ENCODE peak calls at places on chromosomes 7 and 10, in ten cellular contexts. One of them, this sample, is unnamed.

GRCh38 chr7:774161-775109 is 47.4 kb upstream of the PRKAR1B start:
- DNase-seq in anterior cingulate cortex: peak
- DNase-seq in A172: no peak
- DNase-seq in substantia nigra: no peak
- DNase-seq in Kasumi-1: no peak
- DNase-seq in IMR-90: peak
- DNase-seq in amniotic epithelial cell: no peak
- DNase-seq in AG04449: no peak
- DNase-seq in stimulated activated CD4-positive, alpha-beta T cell treated with anti-CD3 and anti-CD28 coated beads, TNF-alpha, amount 100 ng/mL, for 24 hours: peak
- DNase-seq in putamen: no peak
- DNase-seq in this sample: peak

GRCh38 chr7:117834983-117835664 is 38.1 kb downstream of the CTTNBP2 start:
- DNase-seq in amniotic epithelial cell: no peak
- DNase-seq in putamen: no peak
- DNase-seq in stimulated activated CD4-positive, alpha-beta T cell treated with anti-CD3 and anti-CD28 coated beads, TNF-alpha, amount 100 ng/mL, for 24 hours: no peak
- DNase-seq in Kasumi-1: peak
- DNase-seq in AG04449: no peak
- DNase-seq in A172: no peak
- DNase-seq in substantia nigra: no peak
- DNase-seq in IMR-90: no peak
- DNase-seq in anterior cingulate cortex: no peak
- DNase-seq in this sample: no peak

GRCh38 chr7:155216475-155217272 is 81.0 kb upstream of the INSIG1 start:
- DNase-seq in anterior cingulate cortex: no peak
- DNase-seq in amniotic epithelial cell: no peak
- DNase-seq in Kasumi-1: no peak
- DNase-seq in stimulated activated CD4-positive, alpha-beta T cell treated with anti-CD3 and anti-CD28 coated beads, TNF-alpha, amount 100 ng/mL, for 24 hours: no peak
- DNase-seq in IMR-90: peak
- DNase-seq in putamen: no peak
- DNase-seq in A172: no peak
- DNase-seq in AG04449: no peak
- DNase-seq in substantia nigra: no peak
- DNase-seq in this sample: peak

GRCh38 chr7:105773030-105773460 is 103.4 kb downstream of the ATXN7L1 start:
- DNase-seq in substantia nigra: no peak
- DNase-seq in IMR-90: no peak
- DNase-seq in Kasumi-1: no peak
- DNase-seq in A172: no peak
- DNase-seq in anterior cingulate cortex: no peak
- DNase-seq in putamen: no peak
- DNase-seq in amniotic epithelial cell: no peak
- DNase-seq in stimulated activated CD4-positive, alpha-beta T cell treated with anti-CD3 and anti-CD28 coated beads, TNF-alpha, amount 100 ng/mL, for 24 hours: no peak
- DNase-seq in AG04449: no peak
- DNase-seq in this sample: no peak

GRCh38 chr10:47243791-47244190 is 56.2 kb upstream of the GDF10 start:
- DNase-seq in substantia nigra: no peak
- DNase-seq in stimulated activated CD4-positive, alpha-beta T cell treated with anti-CD3 and anti-CD28 coated beads, TNF-alpha, amount 100 ng/mL, for 24 hours: no peak
- DNase-seq in anterior cingulate cortex: no peak
- DNase-seq in amniotic epithelial cell: no peak
- DNase-seq in IMR-90: no peak
- DNase-seq in A172: no peak
- DNase-seq in Kasumi-1: no peak
- DNase-seq in AG04449: no peak
- DNase-seq in putamen: no peak
- DNase-seq in this sample: no peak

GRCh38 chr7:77456711-77457110 is 40.6 kb upstream of the GSAP start:
- DNase-seq in putamen: no peak
- DNase-seq in substantia nigra: no peak
- DNase-seq in stimulated activated CD4-positive, alpha-beta T cell treated with anti-CD3 and anti-CD28 coated beads, TNF-alpha, amount 100 ng/mL, for 24 hours: no peak
- DNase-seq in Kasumi-1: no peak
- DNase-seq in amniotic epithelial cell: no peak
- DNase-seq in anterior cingulate cortex: no peak
- DNase-seq in A172: no peak
- DNase-seq in IMR-90: peak
- DNase-seq in AG04449: no peak
- DNase-seq in this sample: no peak

GRCh38 chr7:11988186-11988585 is 156.2 kb upstream of the THSD7A start:
- DNase-seq in Kasumi-1: no peak
- DNase-seq in amniotic epithelial cell: no peak
- DNase-seq in AG04449: no peak
- DNase-seq in IMR-90: no peak
- DNase-seq in substantia nigra: no peak
- DNase-seq in anterior cingulate cortex: no peak
- DNase-seq in putamen: no peak
- DNase-seq in A172: no peak
- DNase-seq in stimulated activated CD4-positive, alpha-beta T cell treated with anti-CD3 and anti-CD28 coated beads, TNF-alpha, amount 100 ng/mL, for 24 hours: no peak
- DNase-seq in this sample: no peak

GRCh38 chr7:3234051-3234450 is 67.0 kb upstream of the SDK1 start:
- DNase-seq in IMR-90: no peak
- DNase-seq in anterior cingulate cortex: no peak
- DNase-seq in Kasumi-1: no peak
- DNase-seq in stimulated activated CD4-positive, alpha-beta T cell treated with anti-CD3 and anti-CD28 coated beads, TNF-alpha, amount 100 ng/mL, for 24 hours: no peak
- DNase-seq in AG04449: no peak
- DNase-seq in A172: no peak
- DNase-seq in amniotic epithelial cell: no peak
- DNase-seq in substantia nigra: no peak
- DNase-seq in putamen: no peak
- DNase-seq in this sample: no peak

GRCh38 chr7:151017953-151018420 is 6.3 kb downstream of the ATG9B start:
- DNase-seq in A172: no peak
- DNase-seq in IMR-90: peak
- DNase-seq in amniotic epithelial cell: peak
- DNase-seq in substantia nigra: peak
- DNase-seq in putamen: no peak
- DNase-seq in AG04449: no peak
- DNase-seq in stimulated activated CD4-positive, alpha-beta T cell treated with anti-CD3 and anti-CD28 coated beads, TNF-alpha, amount 100 ng/mL, for 24 hours: peak
- DNase-seq in anterior cingulate cortex: peak
- DNase-seq in Kasumi-1: peak
- DNase-seq in this sample: peak

GRCh38 chr7:41855798-41856197 is 152.9 kb upstream of the INHBA start:
- DNase-seq in Kasumi-1: no peak
- DNase-seq in A172: no peak
- DNase-seq in IMR-90: peak
- DNase-seq in amniotic epithelial cell: peak
- DNase-seq in anterior cingulate cortex: no peak
- DNase-seq in substantia nigra: no peak
- DNase-seq in AG04449: no peak
- DNase-seq in stimulated activated CD4-positive, alpha-beta T cell treated with anti-CD3 and anti-CD28 coated beads, TNF-alpha, amount 100 ng/mL, for 24 hours: no peak
- DNase-seq in putamen: no peak
- DNase-seq in this sample: peak

GRCh38 chr7:135748770-135749169 is at the start of gene FAM180A:
- DNase-seq in AG04449: no peak
- DNase-seq in stimulated activated CD4-positive, alpha-beta T cell treated with anti-CD3 and anti-CD28 coated beads, TNF-alpha, amount 100 ng/mL, for 24 hours: no peak
- DNase-seq in IMR-90: peak
- DNase-seq in anterior cingulate cortex: no peak
- DNase-seq in A172: peak
- DNase-seq in putamen: no peak
- DNase-seq in substantia nigra: no peak
- DNase-seq in Kasumi-1: no peak
- DNase-seq in amniotic epithelial cell: peak
- DNase-seq in this sample: peak

GRCh38 chr7:109868215-109868614 is 1222.7 kb upstream of the LRRN3 start:
- DNase-seq in IMR-90: no peak
- DNase-seq in A172: no peak
- DNase-seq in putamen: no peak
- DNase-seq in Kasumi-1: no peak
- DNase-seq in AG04449: no peak
- DNase-seq in stimulated activated CD4-positive, alpha-beta T cell treated with anti-CD3 and anti-CD28 coated beads, TNF-alpha, amount 100 ng/mL, for 24 hours: no peak
- DNase-seq in amniotic epithelial cell: no peak
- DNase-seq in anterior cingulate cortex: no peak
- DNase-seq in substantia nigra: no peak
- DNase-seq in this sample: no peak

GRCh38 chr7:135208417-135208793 is 2.9 kb downstream of the WDR91 start:
- DNase-seq in AG04449: no peak
- DNase-seq in putamen: no peak
- DNase-seq in amniotic epithelial cell: no peak
- DNase-seq in IMR-90: no peak
- DNase-seq in A172: peak
- DNase-seq in Kasumi-1: no peak
- DNase-seq in substantia nigra: no peak
- DNase-seq in stimulated activated CD4-positive, alpha-beta T cell treated with anti-CD3 and anti-CD28 coated beads, TNF-alpha, amount 100 ng/mL, for 24 hours: no peak
- DNase-seq in anterior cingulate cortex: no peak
- DNase-seq in this sample: no peak

GRCh38 chr7:66883716-66884115 is 37.3 kb upstream of the TMEM248 start:
- DNase-seq in substantia nigra: no peak
- DNase-seq in AG04449: no peak
- DNase-seq in stimulated activated CD4-positive, alpha-beta T cell treated with anti-CD3 and anti-CD28 coated beads, TNF-alpha, amount 100 ng/mL, for 24 hours: no peak
- DNase-seq in anterior cingulate cortex: no peak
- DNase-seq in IMR-90: peak
- DNase-seq in amniotic epithelial cell: no peak
- DNase-seq in putamen: no peak
- DNase-seq in Kasumi-1: no peak
- DNase-seq in A172: peak
- DNase-seq in this sample: peak

GRCh38 chr7:70776627-70777101 is 355.3 kb upstream of the GALNT17 start:
- DNase-seq in stimulated activated CD4-positive, alpha-beta T cell treated with anti-CD3 and anti-CD28 coated beads, TNF-alpha, amount 100 ng/mL, for 24 hours: no peak
- DNase-seq in IMR-90: peak
- DNase-seq in substantia nigra: peak
- DNase-seq in A172: no peak
- DNase-seq in AG04449: no peak
- DNase-seq in anterior cingulate cortex: peak
- DNase-seq in putamen: peak
- DNase-seq in amniotic epithelial cell: peak
- DNase-seq in Kasumi-1: no peak
- DNase-seq in this sample: peak

GRCh38 chr10:76618641-76619040 is 1019.0 kb downstream of the KCNMA1 start:
- DNase-seq in IMR-90: no peak
- DNase-seq in A172: no peak
- DNase-seq in AG04449: no peak
- DNase-seq in amniotic epithelial cell: no peak
- DNase-seq in putamen: no peak
- DNase-seq in substantia nigra: no peak
- DNase-seq in Kasumi-1: no peak
- DNase-seq in stimulated activated CD4-positive, alpha-beta T cell treated with anti-CD3 and anti-CD28 coated beads, TNF-alpha, amount 100 ng/mL, for 24 hours: no peak
- DNase-seq in anterior cingulate cortex: no peak
- DNase-seq in this sample: no peak

GRCh38 chr10:127649642-127650041 is 87.3 kb upstream of the FOXI2 start:
- DNase-seq in stimulated activated CD4-positive, alpha-beta T cell treated with anti-CD3 and anti-CD28 coated beads, TNF-alpha, amount 100 ng/mL, for 24 hours: no peak
- DNase-seq in A172: peak
- DNase-seq in substantia nigra: no peak
- DNase-seq in anterior cingulate cortex: no peak
- DNase-seq in Kasumi-1: no peak
- DNase-seq in putamen: no peak
- DNase-seq in amniotic epithelial cell: no peak
- DNase-seq in AG04449: no peak
- DNase-seq in IMR-90: no peak
- DNase-seq in this sample: peak

GRCh38 chr10:35092851-35093250 is 2.7 kb upstream of the CUL2 start:
- DNase-seq in putamen: no peak
- DNase-seq in AG04449: no peak
- DNase-seq in Kasumi-1: no peak
- DNase-seq in amniotic epithelial cell: no peak
- DNase-seq in stimulated activated CD4-positive, alpha-beta T cell treated with anti-CD3 and anti-CD28 coated beads, TNF-alpha, amount 100 ng/mL, for 24 hours: no peak
- DNase-seq in substantia nigra: no peak
- DNase-seq in anterior cingulate cortex: no peak
- DNase-seq in A172: no peak
- DNase-seq in IMR-90: no peak
- DNase-seq in this sample: peak

GRCh38 chr10:117609095-117609821 is 66.7 kb downstream of the EMX2 start:
- DNase-seq in IMR-90: peak
- DNase-seq in amniotic epithelial cell: no peak
- DNase-seq in substantia nigra: no peak
- DNase-seq in anterior cingulate cortex: peak
- DNase-seq in A172: peak
- DNase-seq in stimulated activated CD4-positive, alpha-beta T cell treated with anti-CD3 and anti-CD28 coated beads, TNF-alpha, amount 100 ng/mL, for 24 hours: no peak
- DNase-seq in putamen: peak
- DNase-seq in AG04449: peak
- DNase-seq in Kasumi-1: no peak
- DNase-seq in this sample: peak

GRCh38 chr7:55325371-55325792 is 39.8 kb upstream of the LANCL2 start:
- DNase-seq in Kasumi-1: no peak
- DNase-seq in anterior cingulate cortex: no peak
- DNase-seq in A172: peak
- DNase-seq in amniotic epithelial cell: peak
- DNase-seq in putamen: no peak
- DNase-seq in AG04449: peak
- DNase-seq in stimulated activated CD4-positive, alpha-beta T cell treated with anti-CD3 and anti-CD28 coated beads, TNF-alpha, amount 100 ng/mL, for 24 hours: no peak
- DNase-seq in IMR-90: peak
- DNase-seq in substantia nigra: no peak
- DNase-seq in this sample: peak

GRCh38 chr7:1873070-1873405 is 203.0 kb downstream of the ELFN1 start:
- DNase-seq in A172: no peak
- DNase-seq in anterior cingulate cortex: no peak
- DNase-seq in stimulated activated CD4-positive, alpha-beta T cell treated with anti-CD3 and anti-CD28 coated beads, TNF-alpha, amount 100 ng/mL, for 24 hours: no peak
- DNase-seq in putamen: no peak
- DNase-seq in Kasumi-1: no peak
- DNase-seq in substantia nigra: no peak
- DNase-seq in IMR-90: no peak
- DNase-seq in AG04449: no peak
- DNase-seq in amniotic epithelial cell: no peak
- DNase-seq in this sample: no peak

GRCh38 chr7:20651960-20652544 is 36.6 kb downstream of the ABCB5 start:
- DNase-seq in A172: peak
- DNase-seq in anterior cingulate cortex: no peak
- DNase-seq in IMR-90: no peak
- DNase-seq in stimulated activated CD4-positive, alpha-beta T cell treated with anti-CD3 and anti-CD28 coated beads, TNF-alpha, amount 100 ng/mL, for 24 hours: no peak
- DNase-seq in amniotic epithelial cell: peak
- DNase-seq in substantia nigra: no peak
- DNase-seq in AG04449: no peak
- DNase-seq in Kasumi-1: peak
- DNase-seq in putamen: no peak
- DNase-seq in this sample: peak

GRCh38 chr10:96497391-96497790 is 16.3 kb downstream of the TLL2 start:
- DNase-seq in substantia nigra: no peak
- DNase-seq in IMR-90: no peak
- DNase-seq in anterior cingulate cortex: no peak
- DNase-seq in stimulated activated CD4-positive, alpha-beta T cell treated with anti-CD3 and anti-CD28 coated beads, TNF-alpha, amount 100 ng/mL, for 24 hours: no peak
- DNase-seq in Kasumi-1: no peak
- DNase-seq in putamen: no peak
- DNase-seq in A172: no peak
- DNase-seq in AG04449: no peak
- DNase-seq in amniotic epithelial cell: no peak
- DNase-seq in this sample: no peak

GRCh38 chr7:30155481-30155880 is 20.7 kb downstream of the MTURN start:
- DNase-seq in anterior cingulate cortex: no peak
- DNase-seq in substantia nigra: peak
- DNase-seq in amniotic epithelial cell: no peak
- DNase-seq in IMR-90: no peak
- DNase-seq in A172: no peak
- DNase-seq in Kasumi-1: no peak
- DNase-seq in putamen: peak
- DNase-seq in AG04449: no peak
- DNase-seq in stimulated activated CD4-positive, alpha-beta T cell treated with anti-CD3 and anti-CD28 coated beads, TNF-alpha, amount 100 ng/mL, for 24 hours: no peak
- DNase-seq in this sample: no peak

GRCh38 chr7:138099813-138100212 is 23.6 kb downstream of the AKR1D1 start:
- DNase-seq in A172: no peak
- DNase-seq in putamen: no peak
- DNase-seq in anterior cingulate cortex: no peak
- DNase-seq in AG04449: no peak
- DNase-seq in substantia nigra: no peak
- DNase-seq in Kasumi-1: no peak
- DNase-seq in IMR-90: no peak
- DNase-seq in amniotic epithelial cell: no peak
- DNase-seq in stimulated activated CD4-positive, alpha-beta T cell treated with anti-CD3 and anti-CD28 coated beads, TNF-alpha, amount 100 ng/mL, for 24 hours: no peak
- DNase-seq in this sample: no peak

GRCh38 chr7:151813997-151814396 is 62.9 kb downstream of the PRKAG2 start:
- DNase-seq in amniotic epithelial cell: peak
- DNase-seq in IMR-90: peak
- DNase-seq in anterior cingulate cortex: peak
- DNase-seq in Kasumi-1: no peak
- DNase-seq in stimulated activated CD4-positive, alpha-beta T cell treated with anti-CD3 and anti-CD28 coated beads, TNF-alpha, amount 100 ng/mL, for 24 hours: no peak
- DNase-seq in substantia nigra: no peak
- DNase-seq in putamen: peak
- DNase-seq in AG04449: no peak
- DNase-seq in A172: no peak
- DNase-seq in this sample: peak

GRCh38 chr10:31706921-31707571 is 221.6 kb downstream of the ARHGAP12 start:
- DNase-seq in anterior cingulate cortex: no peak
- DNase-seq in Kasumi-1: peak
- DNase-seq in IMR-90: no peak
- DNase-seq in A172: no peak
- DNase-seq in substantia nigra: no peak
- DNase-seq in amniotic epithelial cell: no peak
- DNase-seq in putamen: no peak
- DNase-seq in stimulated activated CD4-positive, alpha-beta T cell treated with anti-CD3 and anti-CD28 coated beads, TNF-alpha, amount 100 ng/mL, for 24 hours: no peak
- DNase-seq in AG04449: no peak
- DNase-seq in this sample: peak

GRCh38 chr10:4691301-4691700 is 134.7 kb upstream of the AKR1E2 start:
- DNase-seq in AG04449: no peak
- DNase-seq in A172: no peak
- DNase-seq in Kasumi-1: no peak
- DNase-seq in substantia nigra: no peak
- DNase-seq in anterior cingulate cortex: no peak
- DNase-seq in IMR-90: no peak
- DNase-seq in amniotic epithelial cell: no peak
- DNase-seq in putamen: no peak
- DNase-seq in stimulated activated CD4-positive, alpha-beta T cell treated with anti-CD3 and anti-CD28 coated beads, TNF-alpha, amount 100 ng/mL, for 24 hours: no peak
- DNase-seq in this sample: peak